ENCODE peak calls at places on chromosomes 4 and X, in four cellular contexts. G is T-helper 9 cell, P is activated T-helper 1 cell treated with Interleukin-2 at 50 U/mL for 16 hours, T is A549. D is an unnamed sample.

GRCh38 chr4:140439644-140440043 is 12.2 kb upstream of the CLGN start:
- DNase-seq in T (no peak), P (no peak), G (no peak), D (no peak)

GRCh38 chr4:153126137-153126536 is 78.1 kb upstream of the TRIM2 start:
- DNase-seq in T (no peak), P (no peak), G (no peak), D (no peak)

GRCh38 chrX:34768290-34768689 is 111.2 kb upstream of the TMEM47 start:
- DNase-seq in P (no peak), G (no peak), T (no peak), D (no peak)

GRCh38 chr4:20301161-20301560 is 49.5 kb downstream of the SLIT2 start:
- DNase-seq in G (no peak), P (no peak), T (no peak), D (no peak)

GRCh38 chr4:10008208-10009005 is 12.9 kb downstream of the SLC2A9 start:
- DNase-seq in P (no peak), T (no peak), G (no peak), D (no peak)

GRCh38 chr4:152983221-152983620 is 47.1 kb downstream of the FHDC1 start:
- DNase-seq in T (no peak), G (no peak), P (no peak), D (no peak)

GRCh38 chr4:90095000-90095399 is 32.2 kb upstream of the CCSER1 start:
- DNase-seq in P (no peak), T (no peak), G (no peak), D (no peak)

GRCh38 chr4:80386281-80386886 is 50.9 kb downstream of the CFAP299 start:
- DNase-seq in T (no peak), P (no peak), G (no peak), D (no peak)

GRCh38 chr4:76765473-76766183 is 132.3 kb downstream of the SOWAHB start:
- DNase-seq in P (no peak), T (no peak), G (no peak), D (no peak)

GRCh38 chrX:77918568-77918967 is 8.1 kb downstream of the ATP7A start:
- DNase-seq in P (no peak), G (no peak), T (no peak), D (no peak)

GRCh38 chr4:55125763-55126541 is 557 bp upstream of the KDR start:
- DNase-seq in T (no peak), P (no peak), G (no peak), D (no peak)

GRCh38 chr4:2395038-2395437 is 23.4 kb downstream of the ZFYVE28 start:
- DNase-seq in G (no peak), P (no peak), T (no peak), D (no peak)

GRCh38 chrX:133607419-133608348 is 192.4 kb upstream of the GPC4 start:
- DNase-seq in G (no peak), P (no peak), T (no peak), D (no peak)

GRCh38 chr4:74262522-74262921 is 45.7 kb upstream of the EPGN start:
- DNase-seq in T (no peak), P (no peak), G (no peak), D (no peak)

GRCh38 chr4:128660361-128660964 is 149.0 kb upstream of the JADE1 start:
- DNase-seq in P (no peak), T (no peak), G (no peak), D (no peak)

GRCh38 chr4:151012836-151013235 is 2.2 kb downstream of the LRBA start:
- DNase-seq in G (no peak), T (no peak), P (no peak), D (no peak)

GRCh38 chrX:49921109-49921508 is 1.3 kb upstream of the CLCN5 start:
- DNase-seq in G (no peak), T (no peak), P (no peak), D (no peak)

GRCh38 chrX:134661295-134661694 is 3.0 kb upstream of the PLAC1 start:
- DNase-seq in T (no peak), G (no peak), P (no peak), D (no peak)

GRCh38 chrX:45807572-45808425 is 607.1 kb upstream of the DIPK2B start:
- DNase-seq in G (no peak), T (peak; percentile 23), P (no peak), D (no peak)

GRCh38 chr4:10832989-10833635 is 148.5 kb upstream of the CLNK start:
- DNase-seq in T (no peak), P (no peak), G (no peak), D (no peak)

GRCh38 chr4:112287258-112287873 is 1.7 kb upstream of the TIFA start:
- DNase-seq in G (no peak), T (no peak), P (no peak), D (no peak)

GRCh38 chrX:110944793-110945466 is 149.3 kb upstream of the CHRDL1 start:
- DNase-seq in G (no peak), P (no peak), T (no peak), D (no peak)

GRCh38 chrX:105190252-105190853 is 30.1 kb downstream of the TEX13A start:
- DNase-seq in T (peak; percentile 28), G (no peak), P (no peak), D (no peak)